ENCODE peak calls at places on chromosomes 7 and 10, in four cellular contexts. One of them, this sample, is unnamed.

GRCh38 chr7:103113164-103113563 is 35.7 kb downstream of the NAPEPLD start:
- DNase-seq in H1: peak
- DNase-seq in SK-N-SH: no peak
- DNase-seq in K562: no peak
- DNase-seq in this sample: no peak

GRCh38 chr7:28356619-28357018 is 55.7 kb upstream of the CREB5 start:
- DNase-seq in H1: no peak
- DNase-seq in SK-N-SH: peak
- DNase-seq in K562: no peak
- DNase-seq in this sample: no peak

GRCh38 chr10:52965938-52966401 is 193.4 kb upstream of the MBL2 start:
- DNase-seq in H1: peak
- DNase-seq in SK-N-SH: no peak
- DNase-seq in K562: no peak
- DNase-seq in this sample: peak

GRCh38 chr10:78991187-78991586 is 77.6 kb upstream of the ZMIZ1 start:
- DNase-seq in H1: no peak
- DNase-seq in SK-N-SH: no peak
- DNase-seq in K562: no peak
- DNase-seq in this sample: no peak

GRCh38 chr7:149125189-149125863 is 798 bp downstream of the ZNF425 start:
- DNase-seq in H1: no peak
- DNase-seq in SK-N-SH: no peak
- DNase-seq in K562: peak
- DNase-seq in this sample: no peak

GRCh38 chr10:24882047-24882698 is 70.2 kb downstream of the PRTFDC1 start:
- DNase-seq in H1: no peak
- DNase-seq in SK-N-SH: no peak
- DNase-seq in K562: no peak
- DNase-seq in this sample: peak

GRCh38 chr7:151506901-151507382 is 12.8 kb downstream of the RHEB start:
- DNase-seq in H1: no peak
- DNase-seq in SK-N-SH: peak
- DNase-seq in K562: peak
- DNase-seq in this sample: no peak

GRCh38 chr7:23058412-23059096 is 44.6 kb upstream of the HYCC1 start:
- DNase-seq in H1: no peak
- DNase-seq in SK-N-SH: no peak
- DNase-seq in K562: no peak
- DNase-seq in this sample: no peak

GRCh38 chr7:158381956-158382355 is 205.7 kb downstream of the PTPRN2 start:
- DNase-seq in H1: no peak
- DNase-seq in SK-N-SH: no peak
- DNase-seq in K562: no peak
- DNase-seq in this sample: no peak

GRCh38 chr7:159030490-159031134 is 114.1 kb downstream of the VIPR2 start:
- DNase-seq in H1: peak
- DNase-seq in SK-N-SH: peak
- DNase-seq in K562: peak
- DNase-seq in this sample: no peak

GRCh38 chr7:153567426-153567825 is 484.8 kb upstream of the DPP6 start:
- DNase-seq in H1: no peak
- DNase-seq in SK-N-SH: no peak
- DNase-seq in K562: no peak
- DNase-seq in this sample: no peak

GRCh38 chr7:99624487-99624886 is 7.7 kb downstream of the ZSCAN25 start:
- DNase-seq in H1: no peak
- DNase-seq in SK-N-SH: no peak
- DNase-seq in K562: no peak
- DNase-seq in this sample: no peak
- TF ChIP-seq NRF1 in H1: no peak
- TF ChIP-seq NRF1 in SK-N-SH: no peak
- TF ChIP-seq NRF1 in K562: no peak
- TF ChIP-seq NRF1 in this sample: no peak

GRCh38 chr7:66630529-66630928 is 1.8 kb downstream of the KCTD7 start:
- DNase-seq in H1: no peak
- DNase-seq in SK-N-SH: no peak
- DNase-seq in K562: no peak
- DNase-seq in this sample: no peak
- TF ChIP-seq NRF1 in H1: no peak
- TF ChIP-seq NRF1 in SK-N-SH: no peak
- TF ChIP-seq NRF1 in K562: no peak
- TF ChIP-seq NRF1 in this sample: no peak

DNA sequence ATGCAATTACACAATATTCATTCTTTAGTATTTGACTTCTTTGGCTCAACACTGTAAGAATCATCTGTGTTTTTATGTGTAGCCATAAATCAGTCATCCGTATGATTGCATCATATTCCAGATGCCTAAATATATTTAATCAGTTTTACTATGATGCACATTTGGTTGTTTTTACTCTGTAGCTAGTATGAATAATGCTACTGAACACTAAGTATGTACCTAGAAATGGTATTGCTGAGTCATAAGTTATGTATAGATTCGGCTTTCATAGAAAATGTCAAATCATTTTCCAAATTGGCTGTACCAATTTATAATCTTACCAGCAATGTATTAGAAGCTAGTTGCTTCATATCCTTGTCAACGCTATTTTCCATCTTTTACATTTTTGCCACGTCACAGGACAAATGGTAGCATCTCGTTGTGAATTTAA is 197.3 kb upstream of the PLXNA4 start:
- DNase-seq in H1: no peak
- DNase-seq in SK-N-SH: no peak
- DNase-seq in K562: no peak
- DNase-seq in this sample: no peak
- TF ChIP-seq NRF1 in H1: no peak
- TF ChIP-seq NRF1 in SK-N-SH: no peak
- TF ChIP-seq NRF1 in K562: no peak
- TF ChIP-seq NRF1 in this sample: no peak

DNA sequence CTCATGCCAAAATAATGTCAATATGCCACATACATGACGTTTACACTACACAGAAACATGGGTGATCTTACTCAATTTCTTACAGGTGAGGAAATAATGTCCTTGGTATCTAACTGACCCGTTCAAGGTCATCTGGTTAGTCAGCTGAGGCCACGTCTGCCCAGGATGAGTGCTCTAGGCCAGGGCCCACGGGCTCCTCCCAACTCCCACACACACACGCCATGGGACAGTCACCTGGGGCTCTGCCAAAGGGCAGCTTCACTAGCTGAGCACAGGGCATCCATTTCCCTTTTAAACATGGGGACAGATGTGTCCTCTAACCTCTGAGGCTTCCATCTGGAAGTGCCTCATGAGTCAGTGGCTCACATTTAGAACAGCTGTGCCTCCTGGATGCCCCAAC is 123.9 kb downstream of the TNS3 start:
- DNase-seq in H1: no peak
- DNase-seq in SK-N-SH: no peak
- DNase-seq in K562: no peak
- DNase-seq in this sample: no peak
- TF ChIP-seq NRF1 in H1: no peak
- TF ChIP-seq NRF1 in SK-N-SH: no peak
- TF ChIP-seq NRF1 in K562: no peak
- TF ChIP-seq NRF1 in this sample: no peak

DNA sequence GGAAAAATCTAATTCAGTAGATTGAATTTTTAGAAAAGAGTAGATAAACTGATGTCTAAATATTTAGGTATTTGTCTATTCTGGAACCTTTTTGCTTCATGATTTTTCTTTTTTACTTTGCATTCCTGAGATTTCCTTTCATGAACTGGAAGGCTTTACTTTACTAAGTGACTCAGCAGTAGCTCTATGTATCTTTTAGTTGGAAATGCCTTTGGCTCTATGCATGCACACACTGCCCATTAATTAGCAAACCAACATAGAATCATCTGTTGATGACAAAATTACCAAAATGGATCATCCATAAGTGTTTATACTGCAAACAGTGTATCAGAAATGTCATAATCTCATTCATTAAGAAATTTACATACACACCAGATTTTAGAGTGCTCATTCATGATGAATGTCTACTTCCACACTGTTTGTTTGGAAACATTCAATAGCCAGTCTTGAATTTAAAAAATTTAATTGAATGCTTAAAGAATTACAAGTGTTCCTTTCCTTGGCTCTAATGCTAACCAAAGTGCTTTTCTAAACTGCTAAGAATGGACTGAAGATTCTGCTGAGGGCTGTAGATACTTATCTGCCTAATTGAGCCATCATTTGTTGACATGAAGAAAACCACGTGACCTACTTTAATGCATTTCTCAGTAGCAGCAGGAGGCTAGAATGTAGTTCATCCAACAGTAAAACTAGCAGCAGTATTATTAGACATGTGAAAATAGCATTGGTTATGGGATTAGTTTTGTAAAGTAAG is 282.0 kb downstream of the ADK start:
- DNase-seq in H1: no peak
- DNase-seq in SK-N-SH: peak
- DNase-seq in K562: peak
- DNase-seq in this sample: no peak
- TF ChIP-seq NRF1 in H1: no peak
- TF ChIP-seq NRF1 in SK-N-SH: no peak
- TF ChIP-seq NRF1 in K562: no peak
- TF ChIP-seq NRF1 in this sample: no peak

GRCh38 chr7:133702903-133703302 is 424.2 kb upstream of the LRGUK start:
- DNase-seq in H1: no peak
- DNase-seq in SK-N-SH: no peak
- DNase-seq in K562: no peak
- DNase-seq in this sample: no peak

GRCh38 chr7:133706016-133706415 is 421.1 kb upstream of the LRGUK start:
- DNase-seq in H1: no peak
- DNase-seq in SK-N-SH: no peak
- DNase-seq in K562: no peak
- DNase-seq in this sample: no peak

GRCh38 chr7:133704436-133704835 is 422.7 kb upstream of the LRGUK start:
- DNase-seq in H1: no peak
- DNase-seq in SK-N-SH: no peak
- DNase-seq in K562: no peak
- DNase-seq in this sample: no peak

GRCh38 chr7:133703547-133703946 is 423.6 kb upstream of the LRGUK start:
- DNase-seq in H1: no peak
- DNase-seq in SK-N-SH: peak
- DNase-seq in K562: no peak
- DNase-seq in this sample: no peak

DNA sequence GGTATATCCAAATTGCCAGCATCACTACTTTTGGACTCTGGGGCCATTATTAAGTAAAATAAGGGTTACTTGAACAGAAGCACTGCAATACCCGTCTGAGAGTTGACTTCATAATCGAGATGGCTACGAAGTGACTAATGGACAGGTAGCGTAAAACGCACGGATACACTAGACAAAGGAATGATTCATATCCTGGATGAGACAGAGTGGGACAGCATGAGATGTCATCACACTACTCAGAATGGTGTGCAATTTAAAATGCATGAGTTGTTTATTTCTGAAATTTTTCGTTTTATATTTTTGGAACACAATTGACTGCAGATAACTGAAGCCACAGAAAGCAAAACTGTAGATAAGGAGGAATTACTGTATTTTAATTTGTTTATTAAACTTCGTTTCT is 421.5 kb upstream of the LRGUK start:
- DNase-seq in H1: no peak
- DNase-seq in SK-N-SH: no peak
- DNase-seq in K562: no peak
- DNase-seq in this sample: no peak
- TF ChIP-seq NRF1 in H1: no peak
- TF ChIP-seq NRF1 in SK-N-SH: no peak
- TF ChIP-seq NRF1 in K562: no peak
- TF ChIP-seq NRF1 in this sample: no peak

GRCh38 chr7:47383064-47383463 is 198.8 kb downstream of the TNS3 start:
- DNase-seq in H1: no peak
- DNase-seq in SK-N-SH: no peak
- DNase-seq in K562: no peak
- DNase-seq in this sample: no peak
- TF ChIP-seq NRF1 in H1: no peak
- TF ChIP-seq NRF1 in SK-N-SH: no peak
- TF ChIP-seq NRF1 in K562: no peak
- TF ChIP-seq NRF1 in this sample: no peak

This sample was measured in GM12878.